ENCODE peak calls at places on chromosome 6, in six cellular contexts. C, F, D, U, L and N are unnamed samples.
A peak's percentile ranks its signal among the peaks of the same experiment; 100 is the strongest.

GRCh38 chr6:157536218-157536534 is 155.2 kb downstream of the ZDHHC14 start:
- DNase-seq in C (no peak), F (no peak), D (no peak), U (no peak), L (no peak), N (no peak)

GRCh38 chr6:123338394-123338793 is 298.4 kb downstream of the TRDN start:
- DNase-seq in C (no peak), F (no peak), D (no peak), U (no peak), L (no peak), N (no peak)

GRCh38 chr6:133062702-133063319 is 178.3 kb upstream of the EYA4 start:
- DNase-seq in C (no peak), F (no peak), D (no peak), U (no peak), L (no peak), N (no peak)

GRCh38 chr6:112117554-112117953 is 30.2 kb downstream of the FAM229B start:
- DNase-seq in C (no peak), F (peak; percentile 27), D (peak; percentile 70), U (no peak), L (no peak), N (no peak)

GRCh38 chr6:168582581-168582981 is 141.6 kb downstream of the SMOC2 start:
- DNase-seq in C (no peak), F (no peak), D (no peak), U (no peak), L (no peak), N (no peak)

GRCh38 chr6:159745081-159745480 is 16.8 kb upstream of the ACAT2 start:
- DNase-seq in C (no peak), F (no peak), D (no peak), U (no peak), L (no peak), N (no peak)

GRCh38 chr6:114558153-114558552 is 215.3 kb upstream of the HS3ST5 start:
- DNase-seq in C (no peak), F (no peak), D (no peak), U (no peak), L (no peak), N (no peak)

GRCh38 chr6:42443312-42444075 is 8.2 kb downstream of the TRERF1 start:
- DNase-seq in C (no peak), F (no peak), D (no peak), U (no peak), L (no peak), N (no peak)

GRCh38 chr6:166627875-166628849 is 1.1 kb upstream of the RPS6KA2 start:
- DNase-seq in C (peak; percentile 87), F (no peak), D (no peak), U (peak; percentile 86), L (peak; percentile 87), N (no peak)

GRCh38 chr6:148590881-148591280 is 155.9 kb upstream of the UST start:
- DNase-seq in C (no peak), F (peak; percentile 9), D (no peak), U (no peak), L (no peak), N (no peak)

DNA sequence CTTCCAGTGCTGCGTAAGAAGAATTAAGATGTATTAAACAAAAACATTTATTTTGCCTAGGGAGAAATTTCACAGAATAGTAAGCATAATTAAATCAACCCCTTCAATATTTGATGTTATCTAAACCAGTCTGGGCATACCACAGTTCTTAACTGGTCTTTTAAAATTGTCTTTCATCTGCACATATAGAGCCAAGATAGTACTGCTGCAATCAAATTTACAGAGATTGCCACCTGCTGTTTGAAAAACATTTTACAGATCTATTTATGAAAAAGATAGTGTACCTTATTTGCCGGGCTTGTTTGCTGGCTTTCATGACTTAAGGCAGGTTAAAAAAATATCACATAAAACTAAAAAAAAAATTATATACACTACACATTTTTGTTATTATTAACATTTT is 323.2 kb downstream of the ADGRB3 start:
- DNase-seq in C (no peak), F (no peak), D (peak; percentile 5), U (no peak), L (no peak), N (no peak)
- TF ChIP-seq CTCF in C (peak; percentile 40), F (peak; percentile 10), D (peak; percentile 25), U (no peak), L (peak; percentile 16), N (no peak)

DNA sequence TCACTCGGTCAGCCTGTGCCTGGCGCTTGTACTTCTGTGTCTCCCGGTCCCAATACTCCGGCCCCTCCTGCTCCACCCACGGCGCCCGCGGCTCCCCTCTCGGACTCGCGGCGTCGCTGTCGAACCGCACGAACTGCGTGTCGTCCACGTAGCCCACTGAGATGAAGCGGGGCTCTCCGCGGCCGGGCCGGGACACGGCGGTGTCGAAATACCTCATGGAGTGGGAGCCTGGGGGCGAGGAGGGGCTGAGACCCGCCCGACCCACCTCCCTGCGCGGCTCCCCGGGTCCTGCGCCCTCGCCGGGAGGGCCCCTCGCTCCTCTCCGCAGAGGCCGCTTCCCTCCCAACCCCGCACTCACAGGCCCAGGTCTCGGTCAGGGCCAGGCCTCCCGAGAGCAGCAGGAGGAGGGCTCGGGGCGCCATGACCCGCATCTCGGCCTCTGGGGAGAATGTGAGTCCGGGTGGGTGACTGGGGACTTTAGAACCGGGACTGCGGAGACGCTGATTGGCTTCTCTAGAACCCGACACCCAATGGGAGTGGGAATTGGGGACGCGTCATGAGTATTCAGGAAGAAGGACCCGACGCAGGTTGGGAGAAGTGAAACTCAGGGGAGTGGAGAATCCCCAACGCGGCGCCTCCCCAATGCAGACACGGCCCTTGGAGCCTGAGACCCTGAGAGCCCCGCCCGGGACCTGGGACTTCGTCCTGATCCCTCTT is at the start of gene HLA-C:
- DNase-seq in C (peak; percentile 85), F (peak; percentile 98), D (peak; percentile 97), U (peak; percentile 90), L (peak; percentile 63), N (peak; percentile 91)
- TF ChIP-seq CTCF in C (no peak), F (peak; percentile 7), D (no peak), U (no peak), L (no peak), N (peak; percentile 10)

GRCh38 chr6:20955751-20956150 is 421.5 kb downstream of the CDKAL1 start:
- DNase-seq in C (no peak), F (no peak), D (no peak), U (no peak), L (no peak), N (no peak)

GRCh38 chr6:20948531-20948930 is 414.3 kb downstream of the CDKAL1 start:
- DNase-seq in C (no peak), F (no peak), D (no peak), U (no peak), L (no peak), N (no peak)

GRCh38 chr6:20954325-20954724 is 420.1 kb downstream of the CDKAL1 start:
- DNase-seq in C (no peak), F (no peak), D (no peak), U (no peak), L (no peak), N (no peak)

GRCh38 chr6:20952605-20953004 is 418.3 kb downstream of the CDKAL1 start:
- DNase-seq in C (no peak), F (no peak), D (peak; percentile 46), U (no peak), L (peak; percentile 4), N (peak; percentile 25)

GRCh38 chr6:20953019-20953418 is 418.8 kb downstream of the CDKAL1 start:
- DNase-seq in C (no peak), F (no peak), D (no peak), U (no peak), L (peak; percentile 15), N (no peak)
- TF ChIP-seq CTCF in C (no peak), F (no peak), D (no peak), U (no peak), L (no peak), N (no peak)

GRCh38 chr6:16750566-16750965 is 10.7 kb downstream of the ATXN1 start:
- DNase-seq in C (no peak), F (no peak), D (no peak), U (no peak), L (no peak), N (no peak)

GRCh38 chr6:16749516-16750485 is 11.5 kb downstream of the ATXN1 start:
- DNase-seq in C (no peak), F (no peak), D (no peak), U (no peak), L (no peak), N (no peak)

GRCh38 chr6:16748028-16748319 is 13.3 kb downstream of the ATXN1 start:
- DNase-seq in C (no peak), F (no peak), D (no peak), U (no peak), L (no peak), N (no peak)

GRCh38 chr6:16746812-16747211 is 14.4 kb downstream of the ATXN1 start:
- DNase-seq in C (no peak), F (no peak), D (no peak), U (no peak), L (no peak), N (no peak)

GRCh38 chr6:16747232-16748027 is 13.8 kb downstream of the ATXN1 start:
- DNase-seq in C (no peak), F (peak; percentile 83), D (peak; percentile 54), U (no peak), L (no peak), N (no peak)
- TF ChIP-seq CTCF in C (no peak), F (no peak), D (no peak), U (no peak), L (no peak), N (no peak)

GRCh38 chr6:14082771-14083170 is 34.8 kb upstream of the CD83 start:
- DNase-seq in C (no peak), F (no peak), D (no peak), U (no peak), L (no peak), N (no peak)
- TF ChIP-seq CTCF in C (no peak), F (no peak), D (no peak), U (no peak), L (no peak), N (no peak)

GRCh38 chr6:30073489-30074240 is 1.9 kb downstream of the RNF39 start:
- DNase-seq in C (no peak), F (no peak), D (no peak), U (no peak), L (no peak), N (no peak)

GRCh38 chr6:30067460-30068139 is 602 bp downstream of the PPP1R11 start:
- DNase-seq in C (no peak), F (no peak), D (no peak), U (no peak), L (peak; percentile 83), N (no peak)

GRCh38 chr6:30074331-30075093 is 1.1 kb downstream of the RNF39 start:
- DNase-seq in C (no peak), F (peak; percentile 68), D (no peak), U (peak; percentile 45), L (no peak), N (no peak)

GRCh38 chr6:30071858-30072257 is 3.7 kb downstream of the RNF39 start:
- DNase-seq in C (no peak), F (no peak), D (no peak), U (no peak), L (no peak), N (no peak)

GRCh38 chr6:30071081-30071818 is 4.3 kb downstream of the PPP1R11 start:
- DNase-seq in C (peak; percentile 40), F (peak; percentile 84), D (no peak), U (peak; percentile 44), L (peak; percentile 64), N (no peak)
- TF ChIP-seq CTCF in C (no peak), F (no peak), D (no peak), U (peak; percentile 8), L (no peak), N (no peak)